ENCODE peak calls at places on chromosomes 12 and 14, in ten cellular contexts. G, H, J, N, C, U, P, A, X and D are unnamed samples.

GRCh38 chr12:57772429-57773322 is at the start of gene EEF1AKMT3:
- DNase-seq in H (peak; percentile 73), J (peak; percentile 62), G (peak; percentile 65), U (no peak), A (no peak), N (peak; percentile 52), C (no peak), P (no peak), X (peak; percentile 78), D (peak; percentile 63)

GRCh38 chr12:34395056-34396005 is 373.0 kb downstream of the ALG10 start:
- DNase-seq in J (peak; percentile 1), N (no peak), G (no peak), P (no peak), X (no peak), H (peak; percentile 26), A (no peak), U (peak; percentile 8), C (no peak), D (no peak)

GRCh38 chr12:13165578-13166120 is 30.9 kb upstream of the EMP1 start:
- DNase-seq in P (peak; percentile 25), U (no peak), H (peak; percentile 77), A (no peak), X (peak; percentile 80), J (peak; percentile 92), N (peak; percentile 82), G (no peak), C (no peak), D (peak; percentile 93)

GRCh38 chr14:100682749-100683148 is 43.9 kb upstream of the DLK1 start:
- DNase-seq in U (no peak), A (no peak), H (no peak), P (no peak), J (no peak), G (no peak), N (no peak), X (no peak), C (no peak), D (no peak)

GRCh38 chr12:30795410-30795659 is 40.6 kb upstream of the CAPRIN2 start:
- DNase-seq in A (no peak), G (no peak), X (no peak), U (no peak), C (no peak), N (no peak), H (no peak), J (no peak), P (no peak), D (no peak)

GRCh38 chr12:46419675-46420074 is 47.1 kb upstream of the SLC38A2 start:
- DNase-seq in P (no peak), X (no peak), A (no peak), J (no peak), G (no peak), U (no peak), H (no peak), C (no peak), N (no peak), D (no peak)

GRCh38 chr14:95389471-95390011 is 69.8 kb upstream of the CLMN start:
- DNase-seq in X (no peak), J (no peak), U (no peak), P (no peak), G (no peak), N (no peak), H (peak; percentile 89), A (no peak), C (no peak), D (peak; percentile 64)

GRCh38 chr14:26905219-26905618 is 307.4 kb upstream of the NOVA1 start:
- DNase-seq in H (no peak), N (no peak), J (no peak), U (no peak), X (no peak), C (no peak), P (no peak), A (no peak), G (no peak), D (no peak)

GRCh38 chr14:46259536-46259935 is 392.0 kb downstream of the RPL10L start:
- DNase-seq in P (no peak), G (no peak), N (no peak), C (no peak), H (no peak), J (no peak), U (peak; percentile 63), X (peak; percentile 8), A (no peak), D (no peak)